ENCODE peak calls at places on chromosomes 12 and 14, in seven cellular contexts. J, E, G, S, U, V and A are unnamed samples.

GRCh38 chr12:1807489-1807888 is 12.9 kb upstream of the LRTM2 start:
- DNase-seq in S (no peak), J (no peak), E (no peak), G (no peak), V (no peak), U (no peak), A (peak; percentile 30)

GRCh38 chr14:75339059-75339458 is 60.4 kb downstream of the FOS start:
- DNase-seq in G (no peak), U (no peak), J (no peak), S (no peak), E (no peak), V (no peak), A (no peak)

GRCh38 chr12:110543252-110543959 is 39.7 kb downstream of the PPTC7 start:
- DNase-seq in U (peak; percentile 81), J (peak; percentile 28), G (no peak), V (no peak), S (peak; percentile 95), E (no peak), A (peak; percentile 87)

GRCh38 chr12:64083285-64084210 is 138.5 kb downstream of the KICS2 start:
- DNase-seq in U (peak; percentile 86), E (no peak), J (peak; percentile 3), V (no peak), G (no peak), S (peak; percentile 83), A (peak; percentile 74)

GRCh38 chr14:93023039-93023438 is 92.7 kb downstream of the ITPK1 start:
- DNase-seq in S (no peak), J (no peak), G (no peak), V (peak; percentile 71), E (no peak), U (no peak), A (no peak)

GRCh38 chr12:107818984-107819383 is 44.5 kb downstream of the ASCL4 start:
- DNase-seq in G (no peak), V (no peak), J (no peak), E (no peak), U (no peak), S (no peak), A (no peak)

GRCh38 chr14:71354801-71355200 is 447.5 kb downstream of the PCNX1 start:
- DNase-seq in J (no peak), S (no peak), U (no peak), G (no peak), V (no peak), E (no peak), A (no peak)

GRCh38 chr12:106769546-106769945 is 4.9 kb upstream of the RIC8B start:
- DNase-seq in J (no peak), V (no peak), G (no peak), E (no peak), S (no peak), U (no peak), A (no peak)

GRCh38 chr14:87133073-87133815 is 859.7 kb downstream of the GALC start:
- DNase-seq in V (no peak), S (no peak), J (no peak), U (no peak), G (no peak), E (no peak), A (no peak)

GRCh38 chr14:92456215-92457017 is 57.2 kb upstream of the RIN3 start:
- DNase-seq in J (no peak), U (no peak), S (no peak), G (no peak), V (peak; percentile 83), E (no peak), A (peak; percentile 74)

GRCh38 chr12:27284751-27285150 is 40.7 kb downstream of the STK38L start:
- DNase-seq in G (no peak), U (no peak), J (no peak), V (no peak), E (no peak), S (no peak), A (no peak)

GRCh38 chr12:57632898-57633825 is at the start of gene B4GALNT1:
- DNase-seq in U (no peak), E (peak; percentile 38), G (peak; percentile 70), V (peak; percentile 83), J (no peak), S (peak; percentile 74), A (no peak)

GRCh38 chr14:94906577-94906976 is 136.7 kb upstream of the GSC start:
- DNase-seq in S (no peak), V (no peak), E (no peak), G (no peak), U (no peak), J (no peak), A (no peak)

GRCh38 chr12:30806989-30807694 is 52.4 kb upstream of the CAPRIN2 start:
- DNase-seq in U (peak; percentile 47), V (peak; percentile 77), S (no peak), J (no peak), E (no peak), G (peak; percentile 17), A (no peak)

GRCh38 chr12:79688376-79689040 is 2.3 kb downstream of the PAWR start:
- DNase-seq in G (no peak), E (no peak), U (no peak), V (no peak), S (no peak), J (no peak), A (no peak)

GRCh38 chr12:21697829-21698630 is 40.4 kb upstream of the LDHB start:
- DNase-seq in V (no peak), J (no peak), U (no peak), S (no peak), E (no peak), G (no peak), A (no peak)

GRCh38 chr14:96398432-96398831 is 6.5 kb downstream of the AK7 start:
- DNase-seq in J (no peak), E (no peak), G (no peak), U (no peak), V (no peak), S (no peak), A (no peak)

GRCh38 chr12:53996188-53996885 is 3.6 kb upstream of the HOXC9 start:
- DNase-seq in U (no peak), V (no peak), S (no peak), E (no peak), J (no peak), G (no peak), A (peak; percentile 71)

GRCh38 chr12:58009355-58009754 is 68.0 kb downstream of the ATP23 start:
- DNase-seq in U (no peak), S (no peak), G (no peak), E (no peak), V (no peak), J (no peak), A (no peak)

GRCh38 chr12:11712491-11712890 is 63.0 kb downstream of the ETV6 start:
- DNase-seq in U (no peak), G (no peak), J (no peak), V (no peak), S (no peak), E (no peak), A (no peak)

GRCh38 chr12:130104596-130105253 is 57.5 kb upstream of the FZD10 start:
- DNase-seq in G (no peak), E (no peak), S (no peak), J (no peak), U (peak; percentile 10), V (peak; percentile 56), A (no peak)

GRCh38 chr14:68683326-68683725 is 109.5 kb downstream of the ZFP36L1 start:
- DNase-seq in J (no peak), V (no peak), U (no peak), S (no peak), G (no peak), E (no peak), A (no peak)
- H3K4me1 ChIP-seq in J (peaks cover 87% of the 10 kb centered on the region), V (peaks cover 5% of the 10 kb centered on the region), U (peaks cover 17% of the 10 kb centered on the region), S (peaks cover 58% of the 10 kb centered on the region), G (peaks cover 56% of the 10 kb centered on the region), E (peaks cover 48% of the 10 kb centered on the region), A (peaks cover 70% of the 10 kb centered on the region)

GRCh38 chr12:24539646-24540045 is 409.3 kb downstream of the BCAT1 start:
- DNase-seq in V (no peak), S (no peak), U (no peak), G (no peak), E (no peak), J (no peak), A (no peak)
- H3K4me1 ChIP-seq in V (no peaks in the 10 kb centered on the region), S (no peaks in the 10 kb centered on the region), U (no peaks in the 10 kb centered on the region), G (no peaks in the 10 kb centered on the region), E (no peaks in the 10 kb centered on the region), J (no peaks in the 10 kb centered on the region), A (no peaks in the 10 kb centered on the region)

DNA sequence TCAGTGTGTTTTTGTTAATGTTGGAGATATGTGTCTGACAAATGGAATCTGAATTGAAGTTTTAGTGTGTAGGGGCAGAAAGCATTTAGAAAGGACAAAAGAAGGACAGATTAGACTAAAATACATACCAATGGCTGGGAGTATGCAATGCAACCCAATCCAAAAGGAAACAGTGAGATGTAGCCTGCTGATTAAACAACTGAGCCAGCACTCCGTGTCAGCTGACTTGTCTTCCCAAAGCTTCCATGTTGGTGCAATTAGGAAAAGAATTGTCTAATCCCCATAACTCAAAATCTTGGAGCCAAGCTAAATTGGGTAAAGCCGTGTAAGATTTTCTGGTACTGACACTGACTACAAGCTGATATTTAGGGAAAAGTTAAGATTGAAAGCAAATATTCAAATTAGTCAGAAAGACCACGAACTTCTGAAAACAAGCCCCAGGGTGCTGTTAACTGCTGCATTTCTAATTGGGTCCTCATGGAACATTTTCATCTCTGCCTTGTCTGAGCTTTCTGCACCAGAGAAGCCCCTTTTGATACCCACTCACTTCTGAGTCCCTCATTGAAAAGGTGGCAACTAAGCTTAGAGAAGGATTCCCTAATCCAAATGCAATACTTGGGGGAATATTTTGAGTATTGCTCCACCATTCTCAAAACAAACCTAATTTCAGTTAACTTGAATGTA is 109.1 kb downstream of the DAD1 start:
- DNase-seq in G (no peak), J (no peak), E (no peak), U (no peak), V (no peak), S (no peak), A (no peak)
- H3K4me1 ChIP-seq in G (no peaks in the 10 kb centered on the region), J (peaks cover 39% of the 10 kb centered on the region), E (no peaks in the 10 kb centered on the region), U (no peaks in the 10 kb centered on the region), V (peaks cover 8% of the 10 kb centered on the region), S (peaks cover 67% of the 10 kb centered on the region), A (peaks cover 4% of the 10 kb centered on the region)

GRCh38 chr12:69900720-69901131 is 75.7 kb downstream of the MYRFL start:
- DNase-seq in J (peak; percentile 6), E (peak; percentile 38), U (peak; percentile 54), V (peak; percentile 74), S (no peak), G (peak; percentile 70), A (peak; percentile 53)
- H3K4me1 ChIP-seq in J (peaks cover 6% of the 10 kb centered on the region), E (no peaks in the 10 kb centered on the region), U (no peaks in the 10 kb centered on the region), V (peaks cover 12% of the 10 kb centered on the region), S (peaks cover 23% of the 10 kb centered on the region), G (no peaks in the 10 kb centered on the region), A (no peaks in the 10 kb centered on the region)

GRCh38 chr12:124456652-124457152 is 110.7 kb downstream of the NCOR2 start:
- DNase-seq in G (peak; percentile 51), S (peak; percentile 65), V (no peak), U (no peak), J (peak; percentile 66), E (peak; percentile 42), A (peak; percentile 62)
- H3K4me1 ChIP-seq in G (peaks cover 65% of the 10 kb centered on the region), S (peaks cover 61% of the 10 kb centered on the region), V (no peaks in the 10 kb centered on the region), U (no peaks in the 10 kb centered on the region), J (peaks cover 72% of the 10 kb centered on the region), E (peaks cover 52% of the 10 kb centered on the region), A (peaks cover 71% of the 10 kb centered on the region)